ENCODE peak calls at places on chromosomes 4 and X, in eight cellular contexts. F is psoas muscle, T is upper lobe of left lung, A is right lobe of liver, G is GM23338, H is IMR-90, Q is lower lobe of right lung, K is upper lobe of right lung. B is an unnamed sample.

GRCh38 chrX:46582964-46583363 is 9.4 kb downstream of the CHST7 start:
- DNase-seq in F (no peak), T (no peak), A (no peak), G (no peak), H (peak; percentile 92), Q (no peak), K (no peak), B (no peak)

GRCh38 chr4:165383757-165384156 is 4.9 kb downstream of the CPE start:
- DNase-seq in F (no peak), T (no peak), A (no peak), G (no peak), H (no peak), Q (no peak), K (no peak), B (no peak)

GRCh38 chrX:112857478-112857878 is 16.8 kb upstream of the AMOT start:
- DNase-seq in F (no peak), T (no peak), A (no peak), G (no peak), H (no peak), Q (no peak), K (no peak), B (no peak)

GRCh38 chr4:20288846-20289512 is 37.3 kb downstream of the SLIT2 start:
- DNase-seq in F (no peak), T (no peak), A (no peak), G (no peak), H (peak; percentile 47), Q (no peak), K (no peak), B (no peak)

GRCh38 chr4:44916406-44916805 is 190.1 kb upstream of the GNPDA2 start:
- DNase-seq in F (no peak), T (no peak), A (no peak), G (no peak), H (no peak), Q (no peak), K (no peak), B (no peak)

GRCh38 chrX:13153796-13154195 is 109.4 kb upstream of the FAM9C start:
- DNase-seq in F (no peak), T (no peak), A (no peak), G (no peak), H (peak; percentile 19), Q (no peak), K (no peak), B (no peak)

GRCh38 chr4:168367065-168367464 is 48.5 kb upstream of the DDX60 start:
- DNase-seq in F (no peak), T (no peak), A (no peak), G (no peak), H (no peak), Q (no peak), K (no peak), B (no peak)

GRCh38 chr4:64497526-64497925 is 88.3 kb upstream of the TECRL start:
- DNase-seq in F (no peak), T (no peak), A (no peak), G (no peak), H (no peak), Q (no peak), K (no peak), B (no peak)

GRCh38 chrX:109472939-109473713 is 8.8 kb downstream of the GUCY2F start:
- DNase-seq in F (no peak), T (no peak), A (no peak), G (peak; percentile 78), H (peak; percentile 31), Q (no peak), K (no peak), B (peak; percentile 34)

GRCh38 chrX:46683023-46683422 is 75.9 kb downstream of the SLC9A7 start:
- DNase-seq in F (no peak), T (no peak), A (no peak), G (peak; percentile 50), H (peak; percentile 22), Q (no peak), K (no peak), B (no peak)

GRCh38 chr4:6773616-6774540 is 8.6 kb upstream of the KIAA0232 start:
- DNase-seq in F (no peak), T (no peak), A (no peak), G (no peak), H (no peak), Q (no peak), K (no peak), B (no peak)

GRCh38 chr4:86848732-86849617 is at the start of gene SLC10A6:
- DNase-seq in F (no peak), T (no peak), A (no peak), G (no peak), H (no peak), Q (no peak), K (no peak), B (no peak)

GRCh38 chr4:71187399-71188196 is 151.2 kb upstream of the SLC4A4 start:
- DNase-seq in F (peak; percentile 58), T (peak; percentile 35), A (peak; percentile 75), G (no peak), H (peak; percentile 60), Q (peak; percentile 50), K (peak; percentile 68), B (peak; percentile 79)

GRCh38 chr4:115323106-115323684 is 209.8 kb upstream of the NDST4 start:
- DNase-seq in F (no peak), T (no peak), A (no peak), G (no peak), H (no peak), Q (no peak), K (no peak), B (no peak)

GRCh38 chr4:8146158-8146557 is 12.5 kb downstream of the ABLIM2 start:
- DNase-seq in F (no peak), T (no peak), A (no peak), G (no peak), H (no peak), Q (no peak), K (no peak), B (no peak)

GRCh38 chr4:38160487-38161207 is 200.4 kb downstream of the PTTG2 start:
- DNase-seq in F (no peak), T (peak; percentile 54), A (no peak), G (peak; percentile 71), H (peak; percentile 99), Q (no peak), K (no peak), B (peak; percentile 56)

GRCh38 chr4:77777135-77777777 is 41.9 kb downstream of the CNOT6L start:
- DNase-seq in F (no peak), T (no peak), A (no peak), G (no peak), H (peak; percentile 9), Q (no peak), K (no peak), B (no peak)

GRCh38 chr4:38583102-38583501 is 80.9 kb upstream of the KLF3 start:
- DNase-seq in F (no peak), T (no peak), A (no peak), G (no peak), H (no peak), Q (no peak), K (no peak), B (no peak)

DNA sequence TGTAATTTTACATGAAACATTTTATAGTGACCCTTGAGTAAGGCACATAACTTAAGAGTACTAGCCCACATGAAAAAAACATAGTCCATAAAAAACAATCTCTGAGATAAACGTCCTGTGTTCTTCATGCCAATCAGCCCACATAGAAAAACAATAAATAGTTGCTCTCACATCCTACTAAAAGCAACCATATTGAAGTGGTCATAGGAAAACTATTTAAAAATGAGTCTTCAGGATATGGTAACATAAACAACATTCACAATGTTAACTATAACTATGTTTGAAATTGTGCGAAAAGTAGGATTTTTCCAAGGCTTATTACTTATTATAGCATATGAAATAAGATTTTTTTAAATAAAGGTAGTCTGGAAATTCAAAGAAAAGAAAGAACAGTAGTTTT is 77.1 kb upstream of the EPHA5 start:
- DNase-seq in F (no peak), T (no peak), A (no peak), G (no peak), H (peak; percentile 36), Q (no peak), K (no peak), B (no peak)
- H3K27me3 ChIP-seq in F (no peaks in the 10 kb centered on the region), T (no peaks in the 10 kb centered on the region), A (no peaks in the 10 kb centered on the region), G (no peaks in the 10 kb centered on the region), H (no peaks in the 10 kb centered on the region), Q (no peaks in the 10 kb centered on the region), K (no peaks in the 10 kb centered on the region), B (no peaks in the 10 kb centered on the region)

GRCh38 chr4:41260315-41260714 is 3.6 kb downstream of the UCHL1 start:
- DNase-seq in F (no peak), T (no peak), A (no peak), G (no peak), H (no peak), Q (no peak), K (no peak), B (no peak)
- H3K36me3 ChIP-seq in F (no peaks in the 10 kb centered on the region), T (no peaks in the 10 kb centered on the region), A (no peaks in the 10 kb centered on the region), G (peaks cover 68% of the 10 kb centered on the region), H (peaks cover 45% of the 10 kb centered on the region), Q (no peaks in the 10 kb centered on the region), K (no peaks in the 10 kb centered on the region), B (peaks cover 58% of the 10 kb centered on the region)

GRCh38 chrX:369563-370101 is 17.1 kb downstream of the PPP2R3B start:
- DNase-seq in F (peak; percentile 46), T (no peak), A (peak; percentile 49), G (no peak), H (no peak), Q (no peak), K (no peak), B (peak; percentile 73)

GRCh38 chrX:368811-369562 is 17.7 kb downstream of the PPP2R3B start:
- DNase-seq in F (peak; percentile 80), T (no peak), A (no peak), G (peak; percentile 53), H (peak; percentile 52), Q (no peak), K (no peak), B (peak; percentile 85)

GRCh38 chrX:371907-372306 is 14.8 kb downstream of the PPP2R3B start:
- DNase-seq in F (peak; percentile 28), T (no peak), A (no peak), G (peak; percentile 40), H (no peak), Q (no peak), K (no peak), B (peak; percentile 74)

GRCh38 chrX:370963-371745 is 15.6 kb downstream of the PPP2R3B start:
- DNase-seq in F (peak; percentile 70), T (no peak), A (peak; percentile 48), G (no peak), H (no peak), Q (no peak), K (no peak), B (peak; percentile 71)

DNA sequence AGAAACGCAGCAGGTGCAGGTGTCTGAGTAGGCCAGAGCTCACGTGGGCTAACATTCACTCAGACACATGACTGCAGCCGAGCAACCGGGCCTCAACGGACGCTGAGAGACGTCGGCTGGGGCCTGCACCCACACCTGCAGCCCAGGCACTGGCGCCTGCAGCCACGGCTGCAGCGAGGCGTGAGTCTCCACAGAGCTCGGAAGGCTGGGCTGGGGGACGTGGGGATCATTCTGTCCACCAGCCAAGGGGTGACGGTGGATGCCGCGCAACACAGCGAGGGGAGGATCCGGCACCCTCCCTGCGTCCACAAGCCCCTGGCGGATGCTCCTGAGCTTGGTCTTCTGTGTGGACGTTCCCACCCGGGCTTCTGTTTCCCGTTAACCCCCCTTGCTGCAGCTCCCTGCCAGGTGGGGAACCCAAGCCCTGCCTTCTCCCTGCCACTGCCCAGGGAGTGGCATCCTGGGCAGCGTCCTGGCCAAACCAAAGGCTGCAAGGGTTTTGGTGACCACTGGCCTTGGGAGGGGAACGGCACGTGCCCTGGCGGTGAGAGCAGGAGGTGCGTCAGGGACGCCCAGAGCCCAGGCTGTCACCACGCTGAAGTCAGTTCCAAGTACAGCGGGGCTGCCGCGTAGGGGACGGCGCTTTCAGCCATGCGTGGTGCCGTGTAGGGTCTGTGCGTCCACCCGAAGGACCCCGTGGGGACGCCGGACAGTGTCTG is 16.3 kb downstream of the PPP2R3B start:
- DNase-seq in F (peak; percentile 91), T (no peak), A (no peak), G (peak; percentile 47), H (no peak), Q (no peak), K (no peak), B (peak; percentile 75)
- H3K4me3 ChIP-seq in F (peak overlapping the region; percentile 74), T (no peak overlapping the region), A (no peak overlapping the region), G (no peak overlapping the region), H (no peak overlapping the region), Q (no peak overlapping the region), K (no peak overlapping the region), B (no peak overlapping the region)

GRCh38 chrX:70437011-70437410 is 7.6 kb upstream of the DLG3 start:
- DNase-seq in F (no peak), T (no peak), A (no peak), G (no peak), H (no peak), Q (no peak), K (no peak), B (no peak)
- H3K27me3 ChIP-seq in F (no peaks in the 10 kb centered on the region), T (peaks cover 9% of the 10 kb centered on the region), A (no peaks in the 10 kb centered on the region), G (no peaks in the 10 kb centered on the region), H (peaks cover 2% of the 10 kb centered on the region), Q (no peaks in the 10 kb centered on the region), K (no peaks in the 10 kb centered on the region), B (peaks cover 2% of the 10 kb centered on the region)